ENCODE peak calls at places on chromosomes 2 and 18, in ten cellular contexts. O is activated T-helper 1 cell treated with anti-CD3 and anti-CD28 coated beads, Interleukin-2, amount 50 U/mL, for 16 hours; T is AML-193; A is AG09319; D is foreskin melanocyte; P is smooth muscle cell of the brain vasculature; C is thoracic aorta; W is activated CD4-positive, CD25-positive, alpha-beta regulatory T cell treated with anti-CD3 and anti-CD28 coated beads, Interleukin-2, amount 50 U/mL, for 16 hours; Q is stimulated activated CD4-positive, alpha-beta T cell treated with anti-CD3 and anti-CD28 coated beads, Interleukin-1b, Interleukin-23, amount 100 ng/mL, for 24 hours; B is fibroblast of the conjunctiva. J is an unnamed sample.

GRCh38 chr2:223101340-223102039 is 49.5 kb downstream of the KCNE4 start:
- DNase-seq in O (no peak), T (peak; percentile 25), A (no peak), D (peak; percentile 46), P (no peak), C (no peak), W (no peak), Q (no peak), B (peak; percentile 22), J (no peak)

GRCh38 chr18:29373000-29373399 is 1196.1 kb upstream of the CDH2 start:
- DNase-seq in O (no peak), T (no peak), A (no peak), D (no peak), P (no peak), C (no peak), W (no peak), Q (no peak), B (no peak), J (no peak)

GRCh38 chr2:125167820-125168219 is 1142.7 kb downstream of the CNTNAP5 start:
- DNase-seq in O (no peak), T (no peak), A (no peak), D (peak; percentile 37), P (no peak), C (no peak), W (no peak), Q (no peak), B (peak; percentile 36), J (no peak)

GRCh38 chr2:71269511-71270090 is 42.7 kb upstream of the PAIP2B start:
- DNase-seq in O (no peak), T (no peak), A (no peak), D (no peak), P (no peak), C (no peak), W (no peak), Q (no peak), B (no peak), J (no peak)

GRCh38 chr18:31679806-31680793 is 4.3 kb downstream of the B4GALT6 start:
- DNase-seq in O (no peak), T (no peak), A (no peak), D (no peak), P (no peak), C (no peak), W (no peak), Q (no peak), B (no peak), J (no peak)

GRCh38 chr2:240238201-240238600 is 97.7 kb upstream of the OTOS start:
- DNase-seq in O (no peak), T (no peak), A (no peak), D (no peak), P (no peak), C (no peak), W (no peak), Q (no peak), B (no peak), J (no peak)

GRCh38 chr2:20150110-20150706 is 74.7 kb downstream of the SDC1 start:
- DNase-seq in O (no peak), T (no peak), A (no peak), D (no peak), P (no peak), C (no peak), W (no peak), Q (no peak), B (no peak), J (no peak)

GRCh38 chr2:102708847-102709559 is 52.8 kb upstream of the TMEM182 start:
- DNase-seq in O (no peak), T (no peak), A (no peak), D (no peak), P (no peak), C (no peak), W (no peak), Q (no peak), B (no peak), J (no peak)

GRCh38 chr2:127143851-127144782 is 37.2 kb upstream of the BIN1 start:
- DNase-seq in O (no peak), T (no peak), A (no peak), D (peak; percentile 44), P (peak; percentile 43), C (no peak), W (no peak), Q (no peak), B (no peak), J (no peak)

GRCh38 chr2:33118648-33119047 is 171.9 kb downstream of the LTBP1 start:
- DNase-seq in O (no peak), T (no peak), A (no peak), D (no peak), P (no peak), C (no peak), W (no peak), Q (no peak), B (no peak), J (no peak)

GRCh38 chr2:95301186-95301585 is 4.0 kb downstream of the KCNIP3 start:
- DNase-seq in O (no peak), T (no peak), A (no peak), D (no peak), P (no peak), C (no peak), W (no peak), Q (no peak), B (no peak), J (no peak)

GRCh38 chr2:222594679-222595078 is 61.2 kb downstream of the FARSB start:
- DNase-seq in O (no peak), T (no peak), A (no peak), D (peak; percentile 85), P (peak; percentile 37), C (no peak), W (no peak), Q (no peak), B (peak; percentile 55), J (no peak)

GRCh38 chr2:9665903-9666302 is 35.1 kb upstream of the YWHAQ start:
- DNase-seq in O (no peak), T (no peak), A (no peak), D (no peak), P (peak; percentile 81), C (no peak), W (no peak), Q (no peak), B (peak; percentile 42), J (no peak)

GRCh38 chr2:229174794-229175529 is 96.1 kb downstream of the PID1 start:
- DNase-seq in O (no peak), T (no peak), A (peak; percentile 72), D (peak; percentile 60), P (no peak), C (no peak), W (no peak), Q (no peak), B (peak; percentile 18), J (no peak)

GRCh38 chr2:134682726-134683125 is 36.1 kb downstream of the TMEM163 start:
- DNase-seq in O (no peak), T (no peak), A (no peak), D (no peak), P (no peak), C (no peak), W (no peak), Q (no peak), B (no peak), J (no peak)

GRCh38 chr2:158102446-158102845 is 770 bp downstream of the UPP2 start:
- DNase-seq in O (no peak), T (no peak), A (no peak), D (no peak), P (no peak), C (no peak), W (no peak), Q (no peak), B (no peak), J (no peak)

GRCh38 chr2:100178085-100178788 is 35.8 kb upstream of the AFF3 start:
- DNase-seq in O (no peak), T (no peak), A (no peak), D (peak; percentile 35), P (no peak), C (no peak), W (no peak), Q (no peak), B (no peak), J (no peak)

GRCh38 chr2:107595749-107596148 is 230.9 kb upstream of the RGPD4 start:
- DNase-seq in O (no peak), T (no peak), A (no peak), D (peak; percentile 86), P (no peak), C (no peak), W (no peak), Q (no peak), B (no peak), J (no peak)

GRCh38 chr2:28527196-28527595 is 31.3 kb downstream of the PLB1 start:
- DNase-seq in O (no peak), T (no peak), A (no peak), D (no peak), P (no peak), C (no peak), W (no peak), Q (no peak), B (no peak), J (no peak)

GRCh38 chr2:237932731-237933131 is 34.1 kb upstream of the UBE2F start:
- DNase-seq in O (no peak), T (no peak), A (peak; percentile 78), D (no peak), P (no peak), C (no peak), W (no peak), Q (no peak), B (peak; percentile 72), J (no peak)

GRCh38 chr2:140085674-140086073 is 1305.5 kb upstream of the NXPH2 start:
- DNase-seq in O (no peak), T (no peak), A (no peak), D (no peak), P (no peak), C (no peak), W (no peak), Q (no peak), B (no peak), J (no peak)

GRCh38 chr2:11022064-11022463 is 110.3 kb downstream of the KCNF1 start:
- DNase-seq in O (no peak), T (no peak), A (no peak), D (no peak), P (no peak), C (no peak), W (no peak), Q (no peak), B (no peak), J (no peak)

GRCh38 chr2:53569957-53570727 is 197.5 kb upstream of the CHAC2 start:
- DNase-seq in O (no peak), T (no peak), A (no peak), D (no peak), P (no peak), C (no peak), W (no peak), Q (no peak), B (no peak), J (no peak)

GRCh38 chr2:105396254-105397024 is 2.4 kb downstream of the FHL2 start:
- DNase-seq in O (no peak), T (no peak), A (peak; percentile 96), D (peak; percentile 99), P (no peak), C (peak; percentile 33), W (no peak), Q (no peak), B (peak; percentile 95), J (no peak)

GRCh38 chr2:241007880-241008710 is 9.7 kb downstream of the SNED1 start:
- DNase-seq in O (no peak), T (no peak), A (no peak), D (no peak), P (no peak), C (no peak), W (no peak), Q (no peak), B (no peak), J (no peak)

GRCh38 chr2:69789129-69789528 is 40.3 kb upstream of the GMCL1 start:
- DNase-seq in O (no peak), T (no peak), A (peak; percentile 59), D (no peak), P (no peak), C (peak; percentile 15), W (no peak), Q (no peak), B (peak; percentile 43), J (peak; percentile 36)

J was measured in uterus.